ENCODE peak calls at places on chromosomes 4 and X, in eight cellular contexts. X is heart left ventricle, G is tibial nerve, A is endothelial cell of umbilical vein, V is K562, M is HCT116, B is ovary, Z is body of pancreas. R is an unnamed sample.

GRCh38 chr4:14035076-14035475 is 407.6 kb upstream of the BOD1L1 start:
- DNase-seq in X (no peak), G (no peak), A (no peak), V (no peak), M (no peak), B (no peak), Z (no peak), R (no peak)

GRCh38 chr4:115841873-115842272 is 728.5 kb upstream of the NDST4 start:
- DNase-seq in X (no peak), G (no peak), A (no peak), V (no peak), M (no peak), B (no peak), Z (no peak), R (no peak)

GRCh38 chr4:14410469-14410868 is 591.8 kb upstream of the CPEB2 start:
- DNase-seq in X (no peak), G (no peak), A (no peak), V (no peak), M (no peak), B (no peak), Z (peak; percentile 63), R (no peak)

GRCh38 chr4:147567276-147567675 is 49.9 kb upstream of the TMEM184C start:
- DNase-seq in X (no peak), G (no peak), A (no peak), V (no peak), M (no peak), B (no peak), Z (no peak), R (no peak)

GRCh38 chrX:95505721-95506120 is 1178.9 kb upstream of the DIAPH2 start:
- DNase-seq in X (no peak), G (no peak), A (no peak), V (no peak), M (no peak), B (no peak), Z (no peak), R (no peak)

GRCh38 chr4:8694226-8694625 is 101.7 kb downstream of the CPZ start:
- DNase-seq in X (no peak), G (no peak), A (no peak), V (no peak), M (no peak), B (peak; percentile 4), Z (no peak), R (no peak)

GRCh38 chrX:69158166-69159040 is 6.8 kb downstream of the PJA1 start:
- DNase-seq in X (peak; percentile 76), G (peak; percentile 71), A (peak; percentile 71), V (peak; percentile 34), M (no peak), B (peak; percentile 74), Z (peak; percentile 81), R (peak; percentile 17)

GRCh38 chrX:36898301-36898700 is 109.9 kb upstream of the FAM47C start:
- DNase-seq in X (no peak), G (no peak), A (peak; percentile 1), V (no peak), M (no peak), B (no peak), Z (no peak), R (no peak)

GRCh38 chr4:170979736-170980135 is 833.5 kb upstream of the GALNTL6 start:
- DNase-seq in X (no peak), G (no peak), A (no peak), V (no peak), M (no peak), B (no peak), Z (no peak), R (no peak)

GRCh38 chr4:78776031-78776728 is at the start of gene BMP2K:
- DNase-seq in X (peak; percentile 86), G (peak; percentile 65), A (peak; percentile 80), V (peak; percentile 89), M (peak; percentile 27), B (peak; percentile 78), Z (peak; percentile 79), R (peak; percentile 72)
- TF ChIP-seq POLR2A in X (peak; percentile 70), G (peak; percentile 65), A (peak; percentile 65), V (no peak), M (no peak), B (peak; percentile 12), Z (peak; percentile 54), R (peak; percentile 42)

DNA sequence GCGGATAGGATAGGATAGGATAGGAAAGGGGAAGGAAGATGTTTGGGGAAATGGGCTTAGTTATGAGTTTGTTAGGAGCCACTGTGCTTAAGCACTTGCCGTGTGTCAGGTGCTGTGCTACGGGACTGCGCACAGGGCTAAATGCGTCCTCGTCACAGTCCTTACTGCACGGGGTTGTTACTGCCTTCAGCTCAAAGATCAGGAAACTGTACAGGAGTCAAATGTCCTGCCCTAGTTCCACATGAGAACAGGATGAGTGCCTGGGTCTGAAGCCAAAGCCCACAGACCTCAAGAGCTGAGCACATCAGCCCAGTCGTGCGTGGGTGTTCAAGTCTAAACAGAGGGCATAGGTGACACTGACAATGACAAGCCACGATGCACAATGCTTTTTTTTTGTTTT is 15.0 kb downstream of the ACSL1 start:
- DNase-seq in X (no peak), G (no peak), A (no peak), V (no peak), M (no peak), B (no peak), Z (no peak), R (no peak)
- H3K4me1 ChIP-seq in X (peaks cover 95% of the 10 kb centered on the region), G (no peaks in the 10 kb centered on the region), A (peaks cover 9% of the 10 kb centered on the region), V (peaks cover 17% of the 10 kb centered on the region), M (peaks cover 43% of the 10 kb centered on the region), B (peaks cover 7% of the 10 kb centered on the region), Z (peaks cover 69% of the 10 kb centered on the region), R (peaks cover 27% of the 10 kb centered on the region)

DNA sequence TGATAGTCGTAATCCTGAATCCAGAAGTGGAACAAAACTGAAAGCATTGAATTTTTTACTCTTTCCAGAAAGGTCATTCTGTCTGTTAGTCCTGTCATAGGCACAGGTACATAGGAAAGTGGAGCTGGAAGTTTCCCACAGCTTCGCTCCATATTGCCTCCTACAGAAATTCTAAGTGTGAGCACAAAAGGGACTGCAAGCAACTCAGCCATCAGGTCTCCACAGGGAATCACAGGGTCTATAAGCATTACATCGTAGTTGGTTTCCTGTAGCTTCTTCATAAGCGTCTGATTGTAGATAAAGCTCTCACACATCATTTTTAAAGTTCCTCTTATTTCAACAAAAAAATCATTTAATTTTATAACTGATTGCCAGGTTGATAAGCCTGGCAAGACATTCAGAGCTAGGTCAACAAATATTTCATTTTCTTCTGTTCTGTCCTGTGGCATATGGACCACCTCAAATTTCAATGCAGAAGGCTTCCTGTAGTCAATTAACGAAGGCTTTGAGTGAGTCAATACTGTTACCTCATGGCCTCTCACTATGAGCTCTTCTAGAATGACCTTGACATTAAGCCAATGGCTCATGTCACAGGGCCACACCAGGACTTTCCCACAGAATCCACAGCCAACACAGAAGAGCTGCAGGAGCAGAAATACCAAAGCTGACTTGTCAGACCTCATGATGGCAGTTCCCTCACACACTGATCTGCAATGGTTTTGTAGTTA is at the start of gene UGT2A3:
- DNase-seq in X (no peak), G (no peak), A (no peak), V (no peak), M (no peak), B (no peak), Z (peak; percentile 92), R (no peak)
- TF ChIP-seq POLR2A in X (no peak), G (no peak), A (no peak), V (no peak), M (no peak), B (no peak), Z (no peak), R (no peak)

GRCh38 chrX:19882066-19882775 is 5.2 kb downstream of the SH3KBP1 start:
- DNase-seq in X (no peak), G (no peak), A (no peak), V (no peak), M (no peak), B (no peak), Z (no peak), R (no peak)

GRCh38 chrX:19881559-19881958 is 5.8 kb downstream of the SH3KBP1 start:
- DNase-seq in X (no peak), G (no peak), A (no peak), V (no peak), M (no peak), B (no peak), Z (no peak), R (no peak)

GRCh38 chrX:19885732-19886131 is 1.7 kb downstream of the SH3KBP1 start:
- DNase-seq in X (no peak), G (no peak), A (no peak), V (no peak), M (no peak), B (no peak), Z (no peak), R (no peak)

GRCh38 chrX:19886375-19886774 is 1.0 kb downstream of the SH3KBP1 start:
- DNase-seq in X (no peak), G (no peak), A (no peak), V (no peak), M (no peak), B (no peak), Z (no peak), R (no peak)

GRCh38 chrX:19883878-19884277 is 3.5 kb downstream of the SH3KBP1 start:
- DNase-seq in X (no peak), G (no peak), A (no peak), V (no peak), M (peak; percentile 43), B (no peak), Z (no peak), R (no peak)
- H3K4me1 ChIP-seq in X (peaks cover 9% of the 10 kb centered on the region), G (no peaks in the 10 kb centered on the region), A (peaks cover 3% of the 10 kb centered on the region), V (peaks cover 18% of the 10 kb centered on the region), M (peaks cover 39% of the 10 kb centered on the region), B (no peaks in the 10 kb centered on the region), Z (no peaks in the 10 kb centered on the region), R (no peaks in the 10 kb centered on the region)

GRCh38 chr4:158835456-158836369 is 66.9 kb downstream of the FNIP2 start:
- DNase-seq in X (no peak), G (no peak), A (no peak), V (no peak), M (no peak), B (no peak), Z (peak; percentile 36), R (no peak)
- TF ChIP-seq POLR2A in X (no peak), G (no peak), A (no peak), V (no peak), M (no peak), B (no peak), Z (no peak), R (no peak)

GRCh38 chr4:6324461-6324998 is 54.9 kb downstream of the WFS1 start:
- DNase-seq in X (peak; percentile 35), G (no peak), A (no peak), V (no peak), M (no peak), B (no peak), Z (no peak), R (no peak)
- H3K4me1 ChIP-seq in X (no peaks in the 10 kb centered on the region), G (no peaks in the 10 kb centered on the region), A (peaks cover 14% of the 10 kb centered on the region), V (peaks cover 5% of the 10 kb centered on the region), M (peaks cover 16% of the 10 kb centered on the region), B (no peaks in the 10 kb centered on the region), Z (no peaks in the 10 kb centered on the region), R (no peaks in the 10 kb centered on the region)

DNA sequence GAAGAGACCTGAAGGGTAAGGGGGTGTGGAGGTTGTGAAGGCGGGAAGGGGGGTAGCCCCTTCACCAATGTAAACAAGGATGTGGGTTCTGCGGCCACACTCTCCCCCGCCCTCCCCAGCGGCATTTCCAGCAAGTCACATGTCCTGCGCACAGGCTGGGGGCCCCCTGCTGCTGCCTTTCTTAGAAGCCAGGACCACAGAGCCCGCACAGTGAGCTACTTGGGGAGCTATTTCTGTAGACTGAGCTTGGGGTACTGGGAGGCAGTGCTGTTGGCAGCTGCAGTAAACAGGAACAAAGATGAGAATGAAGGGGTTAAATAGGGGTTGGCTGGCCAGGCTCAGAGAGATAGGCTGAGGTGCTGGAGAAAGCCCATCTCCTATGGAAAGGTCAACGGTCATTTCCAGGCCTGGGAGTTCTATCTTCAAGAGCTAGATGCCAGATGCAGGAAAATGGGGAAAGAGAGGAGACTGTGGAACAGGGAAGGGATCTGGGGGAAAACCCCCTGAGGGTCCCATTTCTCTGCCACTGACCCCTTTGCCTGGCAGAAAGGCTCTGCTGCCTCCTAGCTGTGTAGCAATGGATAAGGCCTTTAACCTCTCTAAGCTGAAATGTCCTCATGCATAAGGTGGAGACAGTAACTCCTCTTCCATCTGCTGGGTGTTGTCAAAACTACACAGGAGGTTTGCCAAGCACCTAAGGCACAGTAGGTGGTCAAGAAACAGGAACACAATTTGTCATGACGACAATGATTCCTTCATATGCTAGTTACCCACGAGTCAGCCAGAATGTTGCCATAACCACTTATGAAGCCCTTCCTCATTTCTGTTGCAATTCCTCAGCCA is 18.5 kb upstream of the PIM2 start:
- DNase-seq in X (peak; percentile 41), G (peak; percentile 18), A (no peak), V (peak; percentile 62), M (no peak), B (no peak), Z (no peak), R (peak; percentile 9)
- TF ChIP-seq POLR2A in X (no peak), G (no peak), A (no peak), V (no peak), M (no peak), B (no peak), Z (no peak), R (no peak)